ENCODE peak calls at places on chromosomes 3 and 15, in four cellular contexts. One of them, this sample, is unnamed.

GRCh38 chr3:193775421-193776077 is 182.5 kb downstream of the OPA1 start:
- DNase-seq in ascending aorta: no peak
- DNase-seq in right atrium auricular region: no peak
- DNase-seq in naive thymus-derived CD4-positive, alpha-beta T cell: no peak
- DNase-seq in this sample: no peak

GRCh38 chr3:121885386-121885785 is 8.8 kb upstream of the SLC15A2 start:
- DNase-seq in ascending aorta: no peak
- DNase-seq in right atrium auricular region: no peak
- DNase-seq in naive thymus-derived CD4-positive, alpha-beta T cell: no peak
- DNase-seq in this sample: no peak

GRCh38 chr15:49810651-49811175 is 189.9 kb downstream of the DTWD1 start:
- DNase-seq in ascending aorta: no peak
- DNase-seq in right atrium auricular region: no peak
- DNase-seq in naive thymus-derived CD4-positive, alpha-beta T cell: no peak
- DNase-seq in this sample: no peak

GRCh38 chr15:22808761-22809280 is 22.4 kb downstream of the NIPA1 start:
- DNase-seq in ascending aorta: no peak
- DNase-seq in right atrium auricular region: no peak
- DNase-seq in naive thymus-derived CD4-positive, alpha-beta T cell: no peak
- DNase-seq in this sample: no peak

GRCh38 chr15:99239545-99240198 is 9.7 kb downstream of the TTC23 start:
- DNase-seq in ascending aorta: no peak
- DNase-seq in right atrium auricular region: no peak
- DNase-seq in naive thymus-derived CD4-positive, alpha-beta T cell: no peak
- DNase-seq in this sample: no peak

GRCh38 chr3:174440741-174441587 is 418.2 kb upstream of the NAALADL2 start:
- DNase-seq in ascending aorta: peak; percentile 15
- DNase-seq in right atrium auricular region: peak; percentile 83
- DNase-seq in naive thymus-derived CD4-positive, alpha-beta T cell: peak; percentile 75
- DNase-seq in this sample: peak; percentile 87

GRCh38 chr3:45659661-45660566 is 29.3 kb upstream of the SACM1L start:
- DNase-seq in ascending aorta: no peak
- DNase-seq in right atrium auricular region: peak; percentile 75
- DNase-seq in naive thymus-derived CD4-positive, alpha-beta T cell: peak; percentile 27
- DNase-seq in this sample: peak; percentile 78

GRCh38 chr15:91603681-91604080 is 249.8 kb upstream of the SLCO3A1 start:
- DNase-seq in ascending aorta: no peak
- DNase-seq in right atrium auricular region: no peak
- DNase-seq in naive thymus-derived CD4-positive, alpha-beta T cell: no peak
- DNase-seq in this sample: no peak

GRCh38 chr3:112539825-112540517 is 21.8 kb downstream of the ATG3 start:
- DNase-seq in ascending aorta: no peak
- DNase-seq in right atrium auricular region: no peak
- DNase-seq in naive thymus-derived CD4-positive, alpha-beta T cell: no peak
- DNase-seq in this sample: no peak

GRCh38 chr3:42961633-42962032 is 17.5 kb upstream of the GASK1A start:
- DNase-seq in ascending aorta: no peak
- DNase-seq in right atrium auricular region: no peak
- DNase-seq in naive thymus-derived CD4-positive, alpha-beta T cell: peak; percentile 48
- DNase-seq in this sample: peak; percentile 69

GRCh38 chr3:65406470-65406869 is 632.2 kb downstream of the MAGI1 start:
- DNase-seq in ascending aorta: no peak
- DNase-seq in right atrium auricular region: no peak
- DNase-seq in naive thymus-derived CD4-positive, alpha-beta T cell: no peak
- DNase-seq in this sample: no peak

GRCh38 chr3:21226086-21226485 is 524.9 kb downstream of the ZNF385D start:
- DNase-seq in ascending aorta: no peak
- DNase-seq in right atrium auricular region: no peak
- DNase-seq in naive thymus-derived CD4-positive, alpha-beta T cell: no peak
- DNase-seq in this sample: no peak

GRCh38 chr3:99757948-99758347 is 59.7 kb upstream of the CMSS1 start:
- DNase-seq in ascending aorta: no peak
- DNase-seq in right atrium auricular region: no peak
- DNase-seq in naive thymus-derived CD4-positive, alpha-beta T cell: no peak
- DNase-seq in this sample: no peak

GRCh38 chr15:38662398-38662797 is 97.8 kb upstream of the RASGRP1 start:
- DNase-seq in ascending aorta: no peak
- DNase-seq in right atrium auricular region: no peak
- DNase-seq in naive thymus-derived CD4-positive, alpha-beta T cell: no peak
- DNase-seq in this sample: no peak

GRCh38 chr3:33858131-33858530 is 59.7 kb downstream of the PDCD6IP start:
- DNase-seq in ascending aorta: no peak
- DNase-seq in right atrium auricular region: no peak
- DNase-seq in naive thymus-derived CD4-positive, alpha-beta T cell: no peak
- DNase-seq in this sample: no peak

GRCh38 chr15:101145362-101145761 is 106.5 kb downstream of the CHSY1 start:
- DNase-seq in ascending aorta: no peak
- DNase-seq in right atrium auricular region: no peak
- DNase-seq in naive thymus-derived CD4-positive, alpha-beta T cell: no peak
- DNase-seq in this sample: no peak

GRCh38 chr15:57509121-57509520 is 82.6 kb upstream of the MYZAP start:
- DNase-seq in ascending aorta: no peak
- DNase-seq in right atrium auricular region: no peak
- DNase-seq in naive thymus-derived CD4-positive, alpha-beta T cell: no peak
- DNase-seq in this sample: peak; percentile 35

GRCh38 chr3:12351145-12351544 is 62.3 kb downstream of the PPARG start:
- DNase-seq in ascending aorta: no peak
- DNase-seq in right atrium auricular region: peak; percentile 72
- DNase-seq in naive thymus-derived CD4-positive, alpha-beta T cell: no peak
- DNase-seq in this sample: no peak

GRCh38 chr3:5195605-5196004 is 8.1 kb downstream of the EDEM1 start:
- DNase-seq in ascending aorta: peak; percentile 32
- DNase-seq in right atrium auricular region: no peak
- DNase-seq in naive thymus-derived CD4-positive, alpha-beta T cell: no peak
- DNase-seq in this sample: no peak

GRCh38 chr3:122931636-122932035 is 95.9 kb downstream of the SEMA5B start:
- DNase-seq in ascending aorta: no peak
- DNase-seq in right atrium auricular region: no peak
- DNase-seq in naive thymus-derived CD4-positive, alpha-beta T cell: no peak
- DNase-seq in this sample: no peak

GRCh38 chr3:136713961-136714514 is 38.1 kb downstream of the STAG1 start:
- DNase-seq in ascending aorta: no peak
- DNase-seq in right atrium auricular region: no peak
- DNase-seq in naive thymus-derived CD4-positive, alpha-beta T cell: no peak
- DNase-seq in this sample: no peak

GRCh38 chr15:73270366-73271097 is 98.2 kb downstream of the HCN4 start:
- DNase-seq in ascending aorta: no peak
- DNase-seq in right atrium auricular region: no peak
- DNase-seq in naive thymus-derived CD4-positive, alpha-beta T cell: no peak
- DNase-seq in this sample: no peak

GRCh38 chr15:81235781-81236507 is 39.3 kb downstream of the IL16 start:
- DNase-seq in ascending aorta: no peak
- DNase-seq in right atrium auricular region: no peak
- DNase-seq in naive thymus-derived CD4-positive, alpha-beta T cell: no peak
- DNase-seq in this sample: peak; percentile 60

GRCh38 chr15:70428211-70428822 is 330.6 kb upstream of the TLE3 start:
- DNase-seq in ascending aorta: no peak
- DNase-seq in right atrium auricular region: no peak
- DNase-seq in naive thymus-derived CD4-positive, alpha-beta T cell: no peak
- DNase-seq in this sample: no peak

DNA sequence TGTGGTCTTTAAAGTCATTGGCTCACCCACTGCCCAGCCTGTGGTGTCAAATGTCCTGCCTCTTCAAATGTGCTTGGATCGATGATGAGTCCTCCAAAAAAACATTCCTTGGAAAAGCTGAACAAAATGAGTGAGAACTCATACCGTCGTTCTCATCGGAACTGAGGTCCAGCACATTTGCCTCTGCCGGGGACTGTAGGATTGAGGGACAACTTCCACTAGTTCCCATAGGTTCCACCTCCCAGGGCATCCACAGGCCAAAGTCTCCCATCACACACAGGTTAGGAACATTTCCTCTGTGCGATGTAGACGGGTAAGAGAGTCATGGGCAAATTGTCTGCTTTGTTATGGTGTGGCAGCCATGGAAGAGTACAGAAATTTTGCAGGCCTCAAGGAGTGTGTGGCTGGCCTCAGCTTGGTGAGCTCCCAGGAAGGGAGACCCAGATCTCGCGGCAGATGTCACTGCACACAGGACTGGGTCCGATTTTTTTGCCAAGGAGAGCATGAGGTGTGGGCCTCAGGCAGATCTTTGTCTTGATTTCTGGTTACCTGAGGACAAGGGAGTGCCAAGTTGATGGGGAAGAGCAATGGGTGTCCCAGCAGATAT is 115.7 kb downstream of the SNRPN start:
- DNase-seq in ascending aorta: no peak
- DNase-seq in right atrium auricular region: no peak
- DNase-seq in naive thymus-derived CD4-positive, alpha-beta T cell: no peak
- DNase-seq in this sample: no peak
- H3K9me3 ChIP-seq in ascending aorta: peaks cover 100% of the 10 kb centered on the region
- H3K9me3 ChIP-seq in right atrium auricular region: peaks cover 100% of the 10 kb centered on the region
- H3K9me3 ChIP-seq in naive thymus-derived CD4-positive, alpha-beta T cell: peaks cover 95% of the 10 kb centered on the region
- H3K9me3 ChIP-seq in this sample: peaks cover 100% of the 10 kb centered on the region

GRCh38 chr15:45376967-45377629 is 1.2 kb downstream of the GATM start:
- DNase-seq in ascending aorta: no peak
- DNase-seq in right atrium auricular region: no peak
- DNase-seq in naive thymus-derived CD4-positive, alpha-beta T cell: no peak
- DNase-seq in this sample: no peak
- H3K27me3 ChIP-seq in ascending aorta: no peaks in the 10 kb centered on the region
- H3K27me3 ChIP-seq in right atrium auricular region: no peaks in the 10 kb centered on the region
- H3K27me3 ChIP-seq in naive thymus-derived CD4-positive, alpha-beta T cell: peaks cover 3% of the 10 kb centered on the region
- H3K27me3 ChIP-seq in this sample: no peaks in the 10 kb centered on the region

DNA sequence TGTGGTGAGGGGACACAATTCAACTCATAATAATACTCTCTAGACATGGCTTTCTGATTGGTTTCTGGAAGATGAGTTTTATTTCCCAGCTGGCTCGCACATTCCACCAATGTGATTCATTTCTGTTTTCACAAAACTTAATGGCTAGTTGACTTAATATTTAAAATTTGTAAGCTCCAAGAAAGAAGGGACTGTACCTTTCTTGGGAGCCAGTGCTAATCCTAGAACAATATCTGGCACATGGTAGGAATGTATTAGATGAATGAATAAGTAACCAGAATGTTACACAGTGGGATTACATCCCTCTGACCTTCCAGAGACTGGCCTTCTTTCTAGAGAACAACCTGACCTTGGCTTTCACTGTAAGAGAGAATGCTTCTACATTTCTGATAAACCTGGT is 262.8 kb downstream of the RORA start:
- DNase-seq in ascending aorta: no peak
- DNase-seq in right atrium auricular region: no peak
- DNase-seq in naive thymus-derived CD4-positive, alpha-beta T cell: no peak
- DNase-seq in this sample: no peak
- H3K27ac ChIP-seq in ascending aorta: no peak overlapping the region
- H3K27ac ChIP-seq in right atrium auricular region: no peak overlapping the region
- H3K27ac ChIP-seq in naive thymus-derived CD4-positive, alpha-beta T cell: no peak overlapping the region
- H3K27ac ChIP-seq in this sample: no peak overlapping the region

DNA sequence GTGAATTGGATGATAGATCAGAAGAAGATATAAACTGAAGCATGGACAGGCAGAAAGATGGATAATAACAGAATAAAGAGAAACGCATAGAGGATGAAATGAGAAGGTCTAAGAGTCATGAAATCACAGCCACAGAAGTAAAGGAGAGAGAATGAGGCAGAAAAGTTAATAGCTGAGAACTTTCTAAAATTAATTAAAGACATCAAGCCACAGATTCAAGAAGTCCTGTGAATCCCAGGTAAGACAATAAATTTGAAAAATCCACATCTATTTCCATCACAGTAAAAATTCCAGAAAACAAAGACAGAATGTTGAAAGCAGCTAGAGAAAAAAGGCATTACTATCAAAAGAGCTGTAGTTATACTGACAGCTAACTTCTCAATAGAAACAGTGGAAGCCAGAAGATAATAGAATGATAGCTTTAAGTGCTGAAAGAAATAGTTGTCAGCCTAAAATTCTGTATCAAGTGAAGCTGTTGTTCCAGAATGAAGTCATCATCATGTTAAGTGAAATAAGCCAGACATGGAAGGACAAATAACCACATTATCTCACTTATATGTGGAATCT is 12.0 kb downstream of the ACVR2B start:
- DNase-seq in ascending aorta: no peak
- DNase-seq in right atrium auricular region: no peak
- DNase-seq in naive thymus-derived CD4-positive, alpha-beta T cell: no peak
- DNase-seq in this sample: no peak
- H3K9me3 ChIP-seq in ascending aorta: no peaks in the 10 kb centered on the region
- H3K9me3 ChIP-seq in right atrium auricular region: peaks cover 9% of the 10 kb centered on the region
- H3K9me3 ChIP-seq in naive thymus-derived CD4-positive, alpha-beta T cell: no peaks in the 10 kb centered on the region
- H3K9me3 ChIP-seq in this sample: no peaks in the 10 kb centered on the region